ENCODE peak calls at places on chromosomes 16 and 17, in eight cellular contexts. G is transverse colon, F is heart left ventricle, U is K562, T is body of pancreas, C is ovary, H is endothelial cell of umbilical vein, Y is tibial nerve. S is an unnamed sample.

GRCh38 chr17:57671546-57672204 is 73.4 kb downstream of the CCDC182 start:
- DNase-seq in G (peak; percentile 71), F (peak; percentile 80), U (peak; percentile 82), T (peak; percentile 71), C (peak; percentile 78), H (peak; percentile 55), Y (peak; percentile 57), S (peak; percentile 79)

GRCh38 chr16:4202615-4203014 is 39.3 kb downstream of the SRL start:
- DNase-seq in G (no peak), F (no peak), U (no peak), T (no peak), C (no peak), H (no peak), Y (no peak), S (no peak)

GRCh38 chr17:7576432-7576937 is 3.0 kb upstream of the CD68 start:
- DNase-seq in G (no peak), F (no peak), U (no peak), T (no peak), C (no peak), H (no peak), Y (no peak), S (no peak)

GRCh38 chr17:39212841-39213480 is 12.8 kb downstream of the STAC2 start:
- DNase-seq in G (peak; percentile 35), F (no peak), U (no peak), T (no peak), C (no peak), H (no peak), Y (no peak), S (no peak)

GRCh38 chr17:78375401-78376079 is 2.9 kb upstream of the PGS1 start:
- DNase-seq in G (no peak), F (peak; percentile 63), U (no peak), T (peak; percentile 63), C (no peak), H (peak; percentile 73), Y (no peak), S (no peak)

GRCh38 chr17:40419559-40420331 is 2.0 kb upstream of the TOP2A start:
- DNase-seq in G (no peak), F (no peak), U (no peak), T (no peak), C (no peak), H (peak; percentile 17), Y (no peak), S (no peak)

GRCh38 chr16:4936181-4936990 is 562 bp downstream of the PPL start:
- DNase-seq in G (peak; percentile 46), F (no peak), U (peak; percentile 70), T (peak; percentile 56), C (peak; percentile 46), H (no peak), Y (no peak), S (no peak)

GRCh38 chr16:62370445-62370844 is 334.2 kb upstream of the CDH8 start:
- DNase-seq in G (no peak), F (no peak), U (no peak), T (no peak), C (no peak), H (no peak), Y (no peak), S (no peak)

GRCh38 chr16:4372578-4373355 is 1.1 kb downstream of the VASN start:
- DNase-seq in G (no peak), F (no peak), U (no peak), T (peak; percentile 78), C (peak; percentile 69), H (no peak), Y (no peak), S (peak; percentile 75)

GRCh38 chr17:42814633-42815399 is 9.3 kb downstream of the BECN1 start:
- DNase-seq in G (no peak), F (no peak), U (no peak), T (no peak), C (no peak), H (peak; percentile 63), Y (no peak), S (no peak)

GRCh38 chr16:48300391-48300856 is 53.1 kb upstream of the ABCC11 start:
- DNase-seq in G (no peak), F (no peak), U (no peak), T (no peak), C (no peak), H (no peak), Y (peak; percentile 45), S (no peak)

GRCh38 chr16:17038415-17038814 is 432.3 kb downstream of the XYLT1 start:
- DNase-seq in G (no peak), F (no peak), U (no peak), T (no peak), C (no peak), H (no peak), Y (no peak), S (no peak)

GRCh38 chr16:8023326-8023725 is 567.0 kb downstream of the TMEM114 start:
- DNase-seq in G (no peak), F (no peak), U (no peak), T (no peak), C (no peak), H (no peak), Y (no peak), S (no peak)

GRCh38 chr17:60141111-60142018 is 8.4 kb upstream of the CA4 start:
- DNase-seq in G (no peak), F (no peak), U (no peak), T (peak; percentile 87), C (no peak), H (no peak), Y (no peak), S (no peak)

GRCh38 chr16:79175286-79176057 is 425.1 kb downstream of the MAF start:
- DNase-seq in G (no peak), F (no peak), U (no peak), T (no peak), C (no peak), H (no peak), Y (no peak), S (no peak)

GRCh38 chr17:30829022-30829421 is 2.7 kb upstream of the ATAD5 start:
- DNase-seq in G (no peak), F (no peak), U (no peak), T (no peak), C (no peak), H (no peak), Y (no peak), S (no peak)

GRCh38 chr17:3529817-3530741 is 27.5 kb downstream of the TRPV3 start:
- DNase-seq in G (no peak), F (peak; percentile 87), U (no peak), T (peak; percentile 71), C (peak; percentile 74), H (no peak), Y (peak; percentile 45), S (peak; percentile 92)
- H3K27ac ChIP-seq in G (no peak overlapping the region), F (peak overlapping the region; percentile 24), U (no peak overlapping the region), T (no peak overlapping the region), C (no peak overlapping the region), H (no peak overlapping the region), Y (peak overlapping the region; percentile 88), S (peak overlapping the region; percentile 60)

GRCh38 chr17:1485311-1485747 is 7.2 kb downstream of the MYO1C start:
- DNase-seq in G (peak; percentile 60), F (peak; percentile 82), U (peak; percentile 34), T (peak; percentile 32), C (peak; percentile 70), H (peak; percentile 26), Y (no peak), S (no peak)

GRCh38 chr17:1485748-1486376 is 6.6 kb downstream of the MYO1C start:
- DNase-seq in G (peak; percentile 76), F (peak; percentile 84), U (peak; percentile 66), T (peak; percentile 65), C (peak; percentile 75), H (peak; percentile 39), Y (peak; percentile 58), S (peak; percentile 61)

GRCh38 chr17:1484060-1484535 is 8.4 kb downstream of the MYO1C start:
- DNase-seq in G (no peak), F (no peak), U (no peak), T (no peak), C (peak; percentile 59), H (no peak), Y (no peak), S (no peak)

GRCh38 chr17:1482686-1483445 is 9.6 kb downstream of the MYO1C start:
- DNase-seq in G (no peak), F (no peak), U (no peak), T (no peak), C (no peak), H (no peak), Y (no peak), S (no peak)

DNA sequence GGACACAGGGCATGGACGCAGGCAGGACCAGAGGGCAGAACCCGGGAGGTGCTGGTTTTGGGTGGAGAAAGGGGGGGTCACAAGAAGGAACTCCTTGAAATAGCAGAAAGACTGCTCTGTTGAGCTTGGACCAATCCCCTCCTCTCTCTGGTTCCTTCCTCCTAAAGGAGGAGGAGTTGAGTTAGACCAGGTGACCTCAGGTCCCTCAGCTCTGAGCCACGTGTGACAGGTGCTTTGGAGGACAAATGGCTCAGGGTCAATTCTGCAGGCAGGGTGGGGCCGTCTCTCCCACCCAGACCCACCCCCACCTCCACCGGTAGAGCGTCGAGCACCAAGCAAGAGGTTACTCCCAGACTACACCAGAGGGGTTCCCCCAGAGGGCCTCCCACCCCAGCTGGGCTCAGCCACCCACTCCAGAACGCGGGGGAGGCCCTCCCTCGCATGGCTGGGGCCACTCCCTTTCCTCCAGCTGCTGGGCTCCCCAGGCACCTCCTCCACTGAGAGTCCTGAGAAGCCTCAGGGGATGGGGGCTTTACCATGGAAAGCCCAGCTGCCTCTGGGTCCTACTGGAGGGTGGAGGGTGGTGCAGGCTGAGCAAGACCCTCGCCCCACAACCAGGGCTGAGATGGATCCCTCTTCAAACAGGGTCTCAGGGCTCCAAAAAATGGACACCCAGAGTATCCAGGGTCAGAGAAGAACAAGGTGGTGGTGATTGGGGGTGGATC is 7.7 kb downstream of the MYO1C start:
- DNase-seq in G (peak; percentile 79), F (peak; percentile 79), U (peak; percentile 67), T (peak; percentile 88), C (peak; percentile 67), H (peak; percentile 23), Y (no peak), S (peak; percentile 68)
- TF ChIP-seq POLR2A in G (peak; percentile 38), F (no peak), U (no peak), T (peak; percentile 51), C (no peak), H (no peak), Y (no peak), S (no peak)

GRCh38 chr16:49855280-49855821 is 561 bp downstream of the ZNF423 start:
- DNase-seq in G (peak; percentile 93), F (peak; percentile 91), U (peak; percentile 79), T (peak; percentile 90), C (peak; percentile 92), H (peak; percentile 73), Y (peak; percentile 69), S (peak; percentile 85)
- H3K27me3 ChIP-seq in G (no peaks in the 10 kb centered on the region), F (no peaks in the 10 kb centered on the region), U (peaks cover 44% of the 10 kb centered on the region), T (no peaks in the 10 kb centered on the region), C (no peaks in the 10 kb centered on the region), H (peaks cover 34% of the 10 kb centered on the region), Y (peaks cover 40% of the 10 kb centered on the region), S (no peaks in the 10 kb centered on the region)

DNA sequence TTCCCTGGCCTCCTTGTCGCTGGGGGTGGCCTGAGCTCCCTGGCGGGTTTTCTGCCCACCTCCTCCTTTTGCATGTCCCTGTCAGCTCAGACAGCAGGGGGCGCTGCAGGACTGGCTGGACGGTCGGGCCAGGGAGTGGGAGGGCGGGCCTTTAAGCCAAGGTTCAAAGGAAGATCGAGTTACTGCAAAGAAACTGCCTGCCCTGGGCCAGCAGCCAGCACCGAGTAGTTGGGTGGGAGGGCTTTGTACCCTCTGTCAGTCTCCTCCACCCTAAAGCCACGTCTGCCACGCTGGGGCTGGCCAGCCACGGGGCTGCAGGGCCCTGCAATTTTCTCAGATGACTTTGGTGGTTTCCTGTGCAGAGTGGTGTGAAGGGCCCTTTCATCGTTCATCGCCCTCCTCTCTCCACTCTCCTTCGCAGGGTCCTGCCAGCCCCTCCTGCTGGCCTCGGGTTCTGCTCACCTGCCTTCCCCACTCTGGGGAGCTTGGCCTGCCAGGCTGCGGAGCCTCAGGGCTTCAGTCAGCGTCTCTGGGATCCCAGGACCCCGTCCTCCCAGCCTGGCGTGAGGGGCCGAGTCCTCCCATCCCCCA is 12.3 kb downstream of the GPR142 start:
- DNase-seq in G (peak; percentile 95), F (peak; percentile 89), U (peak; percentile 90), T (peak; percentile 93), C (peak; percentile 97), H (peak; percentile 64), Y (peak; percentile 98), S (peak; percentile 94)
- H3K27ac ChIP-seq in G (peak overlapping the region; percentile 83), F (no peak overlapping the region), U (no peak overlapping the region), T (no peak overlapping the region), C (peak overlapping the region; percentile 0), H (no peak overlapping the region), Y (peak overlapping the region; percentile 2), S (no peak overlapping the region)

S was measured in testis.